ENCODE peak calls at places on chromosomes 2 and 18, in eight cellular contexts. F is mesenchymal stem cell, P is uterus, Q is tibial artery, T is GM23248, L is neural progenitor cell, A is IMR-90, W is PC-9. C is an unnamed sample. For H3K9me3 and H3K36me3, the result is how much of the 10 kb centered on the place peaks cover.

GRCh38 chr2:152646775-152647174 is 70.5 kb downstream of the PRPF40A start:
- DNase-seq in F (peak), P (no peak), Q (no peak), T (peak), L (no peak), A (peak), W (peak), C (peak)

GRCh38 chr2:170157025-170157684 is 20.8 kb upstream of the MYO3B start:
- DNase-seq in F (peak), P (no peak), Q (no peak), T (peak), L (no peak), A (peak), W (no peak), C (no peak)

GRCh38 chr2:233422050-233422639 is 67.9 kb downstream of the DGKD start:
- DNase-seq in F (no peak), P (no peak), Q (peak), T (no peak), L (no peak), A (no peak), W (peak), C (no peak)

GRCh38 chr2:38274286-38275276 is 102.5 kb downstream of the ATL2 start:
- DNase-seq in F (peak), P (peak), Q (no peak), T (peak), L (peak), A (peak), W (peak), C (no peak)

GRCh38 chr2:145975406-145975805 is 1455.5 kb upstream of the ZEB2 start:
- DNase-seq in F (no peak), P (no peak), Q (no peak), T (no peak), L (no peak), A (no peak), W (no peak), C (no peak)

GRCh38 chr18:61822879-61823278 is 69.9 kb downstream of the RNF152 start:
- DNase-seq in F (no peak), P (no peak), Q (no peak), T (no peak), L (no peak), A (no peak), W (no peak), C (no peak)

GRCh38 chr2:215764441-215765048 is 248.8 kb downstream of the MREG start:
- DNase-seq in F (peak), P (no peak), Q (no peak), T (peak), L (no peak), A (peak), W (no peak), C (peak)

GRCh38 chr2:74894261-74895030 is 60.5 kb downstream of the HK2 start:
- DNase-seq in F (peak), P (no peak), Q (no peak), T (peak), L (no peak), A (peak), W (no peak), C (peak)

GRCh38 chr2:109396338-109397180 is 217.2 kb downstream of the SEPTIN10 start:
- DNase-seq in F (no peak), P (no peak), Q (no peak), T (no peak), L (no peak), A (no peak), W (no peak), C (no peak)

GRCh38 chr18:53944721-53945120 is 279.7 kb downstream of the MBD2 start:
- DNase-seq in F (no peak), P (no peak), Q (no peak), T (no peak), L (peak), A (no peak), W (no peak), C (no peak)

GRCh38 chr2:108621689-108622681 is 87.7 kb downstream of the LIMS1 start:
- DNase-seq in F (no peak), P (no peak), Q (no peak), T (no peak), L (peak), A (no peak), W (no peak), C (no peak)

GRCh38 chr2:73642338-73643018 is at the start of gene NAT8:
- DNase-seq in F (no peak), P (no peak), Q (no peak), T (no peak), L (no peak), A (no peak), W (no peak), C (no peak)

GRCh38 chr2:29012211-29012681 is 31.1 kb downstream of the TOGARAM2 start:
- DNase-seq in F (no peak), P (no peak), Q (no peak), T (peak), L (no peak), A (no peak), W (no peak), C (peak)

GRCh38 chr2:234339016-234339415 is 157.9 kb downstream of the ARL4C start:
- DNase-seq in F (no peak), P (no peak), Q (no peak), T (no peak), L (no peak), A (no peak), W (no peak), C (no peak)

GRCh38 chr18:77055429-77056310 is 76.9 kb downstream of the MBP start:
- DNase-seq in F (peak), P (no peak), Q (peak), T (no peak), L (no peak), A (peak), W (no peak), C (no peak)

GRCh38 chr2:189142893-189143759 is 36.4 kb downstream of the COL5A2 start:
- DNase-seq in F (peak), P (no peak), Q (no peak), T (peak), L (peak), A (peak), W (peak), C (peak)

GRCh38 chr2:237924164-237924534 is 42.7 kb upstream of the UBE2F start:
- DNase-seq in F (no peak), P (no peak), Q (peak), T (no peak), L (no peak), A (no peak), W (no peak), C (no peak)

GRCh38 chr2:26172866-26173595 is at the start of gene GAREM2:
- DNase-seq in F (no peak), P (no peak), Q (no peak), T (peak), L (peak), A (no peak), W (no peak), C (no peak)

GRCh38 chr2:7077660-7078278 is 160.6 kb downstream of the RNF144A start:
- DNase-seq in F (peak), P (no peak), Q (no peak), T (peak), L (no peak), A (no peak), W (no peak), C (no peak)

GRCh38 chr2:9152975-9153402 is 53.6 kb upstream of the ASAP2 start:
- DNase-seq in F (no peak), P (no peak), Q (no peak), T (peak), L (no peak), A (no peak), W (no peak), C (no peak)

GRCh38 chr2:162565666-162566065 is 221.7 kb downstream of the GCA start:
- DNase-seq in F (no peak), P (no peak), Q (no peak), T (no peak), L (no peak), A (no peak), W (no peak), C (no peak)

GRCh38 chr18:59044855-59045254 is 94.8 kb upstream of the SEC11C start:
- DNase-seq in F (no peak), P (no peak), Q (no peak), T (no peak), L (no peak), A (no peak), W (no peak), C (no peak)

GRCh38 chr2:21038403-21039073 is 5.3 kb downstream of the APOB start:
- DNase-seq in F (no peak), P (no peak), Q (peak), T (peak), L (no peak), A (no peak), W (no peak), C (no peak)

GRCh38 chr18:74929110-74929509 is 279.8 kb downstream of the PTGR3 start:
- DNase-seq in F (no peak), P (peak), Q (no peak), T (no peak), L (no peak), A (no peak), W (no peak), C (no peak)

GRCh38 chr2:79000008-79000576 is 25.4 kb upstream of the REG3G start:
- DNase-seq in F (no peak), P (no peak), Q (no peak), T (no peak), L (no peak), A (no peak), W (no peak), C (no peak)

GRCh38 chr18:79559121-79559835 is 120.3 kb upstream of the CTDP1 start:
- DNase-seq in F (no peak), P (no peak), Q (peak), T (no peak), L (no peak), A (no peak), W (no peak), C (no peak)

GRCh38 chr18:11859903-11860407 is 8.7 kb downstream of the CHMP1B start:
- DNase-seq in F (peak), P (no peak), Q (no peak), T (peak), L (no peak), A (peak), W (peak), C (peak)

GRCh38 chr2:119352357-119352756 is 14.3 kb downstream of the C2orf76 start:
- DNase-seq in F (no peak), P (no peak), Q (no peak), T (no peak), L (no peak), A (no peak), W (no peak), C (no peak)

GRCh38 chr2:187459242-187459641 is 11.2 kb upstream of the CALCRL start:
- DNase-seq in F (no peak), P (no peak), Q (no peak), T (no peak), L (no peak), A (no peak), W (no peak), C (no peak)

GRCh38 chr2:187466129-187466792 is 18.2 kb upstream of the CALCRL start:
- DNase-seq in F (no peak), P (no peak), Q (no peak), T (no peak), L (no peak), A (no peak), W (no peak), C (no peak)

GRCh38 chr2:187462839-187463238 is 14.8 kb upstream of the CALCRL start:
- DNase-seq in F (no peak), P (no peak), Q (no peak), T (no peak), L (no peak), A (no peak), W (no peak), C (no peak)

GRCh38 chr2:187461294-187462261 is 13.5 kb upstream of the CALCRL start:
- DNase-seq in F (no peak), P (no peak), Q (no peak), T (no peak), L (peak), A (no peak), W (no peak), C (no peak)
- H3K4me3 ChIP-seq in F (no peak), P (peak), Q (no peak), T (no peak), L (peak), A (no peak), W (no peak), C (no peak)

GRCh38 chr2:87403893-87404175 is 344.1 kb upstream of the PLGLB2 start:
- DNase-seq in F (no peak), P (no peak), Q (no peak), T (no peak), L (no peak), A (no peak), W (no peak), C (no peak)
- H3K9me3 ChIP-seq in F (under half), P (under half), Q (under half), T (under half), L (under half), A (under half), W (under half), C (under half)

DNA sequence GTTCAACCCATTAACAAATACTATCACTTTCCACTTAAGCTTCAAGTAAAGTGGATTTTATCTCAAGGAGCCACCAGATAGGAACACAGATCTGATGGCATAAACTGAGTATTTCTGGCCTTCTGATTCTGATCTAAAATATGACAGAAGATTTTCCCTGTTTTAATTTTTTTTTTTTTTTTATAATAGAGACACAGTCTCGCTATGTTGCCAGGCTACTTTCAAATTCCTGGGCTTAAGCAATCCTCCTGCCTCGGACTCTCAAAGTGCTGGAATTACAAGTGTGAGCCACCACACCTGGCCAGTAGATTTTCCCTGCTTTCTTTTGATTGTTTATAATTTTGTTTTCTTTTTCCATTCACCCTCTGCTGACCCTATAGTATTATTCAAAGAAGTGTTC is 36.6 kb upstream of the SLC30A6 start:
- DNase-seq in F (no peak), P (no peak), Q (no peak), T (no peak), L (no peak), A (no peak), W (no peak), C (no peak)
- H3K36me3 ChIP-seq in F (under half), P (under half), Q (half or more), T (under half), L (under half), A (under half), W (under half), C (under half)

DNA sequence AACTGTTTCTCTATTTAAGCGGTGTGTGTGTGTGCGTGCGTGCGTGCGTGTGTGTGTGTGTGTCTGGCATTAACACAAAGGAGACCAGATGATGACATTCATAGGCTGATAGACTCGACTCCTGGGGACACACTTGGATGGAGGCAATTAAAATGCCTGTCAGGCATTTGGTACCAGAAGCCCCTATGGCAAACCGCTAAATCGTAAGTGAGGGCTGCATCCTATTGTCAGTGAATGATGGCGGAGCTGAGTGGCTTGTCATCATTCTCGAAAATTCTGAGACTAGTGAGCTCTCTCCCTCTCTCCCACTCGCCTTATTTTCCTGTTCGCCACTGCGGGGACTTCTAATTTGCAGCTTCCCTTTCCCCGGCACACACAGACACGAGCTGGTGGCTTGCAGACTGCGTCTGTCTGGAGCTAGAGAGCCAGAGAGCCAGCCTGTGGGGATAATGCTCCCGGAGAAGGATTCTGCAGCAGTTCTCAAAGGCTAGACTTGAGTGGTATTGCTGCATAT is 155.4 kb downstream of the MAP2 start:
- DNase-seq in F (no peak), P (no peak), Q (no peak), T (peak), L (peak), A (no peak), W (no peak), C (peak)
- H3K4me3 ChIP-seq in F (no peak), P (no peak), Q (peak), T (peak), L (peak), A (peak), W (no peak), C (peak)

GRCh38 chr2:15997728-15998280 is 57.5 kb downstream of the MYCN start:
- DNase-seq in F (no peak), P (no peak), Q (no peak), T (no peak), L (no peak), A (no peak), W (no peak), C (no peak)
- H3K9me3 ChIP-seq in F (under half), P (under half), Q (under half), T (under half), L (under half), A (under half), W (under half), C (under half)

GRCh38 chr2:101830555-101830954 is 133.0 kb downstream of the MAP4K4 start:
- DNase-seq in F (peak), P (no peak), Q (no peak), T (peak), L (no peak), A (peak), W (no peak), C (no peak)

GRCh38 chr2:101830146-101830545 is 132.6 kb downstream of the MAP4K4 start:
- DNase-seq in F (no peak), P (no peak), Q (no peak), T (no peak), L (no peak), A (no peak), W (no peak), C (no peak)

GRCh38 chr2:101828267-101829017 is 130.9 kb downstream of the MAP4K4 start:
- DNase-seq in F (peak), P (no peak), Q (no peak), T (peak), L (no peak), A (no peak), W (no peak), C (no peak)

GRCh38 chr2:101829018-101829396 is 131.5 kb downstream of the MAP4K4 start:
- DNase-seq in F (peak), P (no peak), Q (no peak), T (no peak), L (no peak), A (no peak), W (no peak), C (no peak)

GRCh38 chr2:101829429-101829828 is 131.9 kb downstream of the MAP4K4 start:
- DNase-seq in F (no peak), P (no peak), Q (no peak), T (no peak), L (no peak), A (no peak), W (no peak), C (no peak)
- H3K36me3 ChIP-seq in F (under half), P (under half), Q (under half), T (under half), L (under half), A (under half), W (under half), C (half or more)

GRCh38 chr2:13585732-13586131 is 869.0 kb downstream of the TRIB2 start:
- DNase-seq in F (no peak), P (no peak), Q (no peak), T (no peak), L (no peak), A (no peak), W (no peak), C (no peak)

GRCh38 chr2:13581471-13581870 is 864.7 kb downstream of the TRIB2 start:
- DNase-seq in F (no peak), P (no peak), Q (no peak), T (peak), L (peak), A (no peak), W (no peak), C (no peak)

GRCh38 chr2:13578547-13578946 is 861.8 kb downstream of the TRIB2 start:
- DNase-seq in F (no peak), P (no peak), Q (no peak), T (no peak), L (no peak), A (no peak), W (no peak), C (no peak)

GRCh38 chr2:13584020-13584419 is 867.3 kb downstream of the TRIB2 start:
- DNase-seq in F (no peak), P (no peak), Q (no peak), T (peak), L (no peak), A (no peak), W (no peak), C (no peak)

GRCh38 chr2:13583609-13584008 is 866.9 kb downstream of the TRIB2 start:
- DNase-seq in F (no peak), P (no peak), Q (no peak), T (no peak), L (no peak), A (no peak), W (no peak), C (no peak)
- H3K4me3 ChIP-seq in F (no peak), P (no peak), Q (no peak), T (no peak), L (no peak), A (no peak), W (no peak), C (no peak)

DNA sequence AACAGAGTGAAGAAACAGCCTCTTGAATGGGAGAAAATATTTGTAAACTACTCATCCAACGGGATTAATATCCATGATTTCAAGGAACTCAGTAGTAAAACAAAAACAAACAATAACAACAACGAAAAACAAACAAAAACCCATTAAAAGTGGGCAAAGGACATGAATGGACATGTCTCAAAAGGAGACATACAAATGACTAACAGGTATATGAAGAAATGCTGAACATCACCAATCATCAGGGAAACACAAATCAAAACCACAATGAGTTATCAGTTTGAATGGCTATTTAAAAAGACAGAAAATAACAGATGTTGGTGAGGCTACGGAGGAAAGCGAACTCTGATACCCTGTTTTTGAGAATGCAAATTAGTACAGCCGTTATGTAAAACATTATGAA is 224.8 kb upstream of the NRXN1 start:
- DNase-seq in F (no peak), P (no peak), Q (no peak), T (no peak), L (no peak), A (no peak), W (no peak), C (no peak)
- H3K9me3 ChIP-seq in F (under half), P (under half), Q (under half), T (under half), L (under half), A (under half), W (under half), C (under half)

DNA sequence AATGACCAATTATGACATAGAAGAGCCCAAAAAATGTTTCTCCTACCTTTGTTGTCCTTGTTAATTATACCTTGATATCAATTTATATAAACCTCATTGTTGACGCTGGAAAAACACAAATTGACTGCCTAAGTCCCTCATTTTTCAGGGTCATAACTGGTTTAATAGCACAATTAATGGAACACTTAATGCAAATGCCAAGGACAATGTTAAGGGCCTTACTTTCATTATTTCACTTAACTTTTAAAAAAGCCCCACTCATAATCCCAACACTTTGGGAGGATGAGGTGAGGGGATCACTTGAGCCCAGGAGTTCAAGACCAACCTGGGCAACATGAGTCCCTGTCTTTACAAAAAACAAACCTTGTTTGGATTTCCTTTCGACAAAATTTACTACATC is 3.5 kb upstream of the STPG4 start:
- DNase-seq in F (no peak), P (no peak), Q (no peak), T (no peak), L (no peak), A (no peak), W (no peak), C (no peak)
- H3K36me3 ChIP-seq in F (under half), P (under half), Q (half or more), T (half or more), L (under half), A (under half), W (half or more), C (half or more)

C was measured in MG63.